ENCODE peak calls at places on chromosomes 7 and 10, in seven cellular contexts. G, J, H, Y, W, F and S are unnamed samples.

GRCh38 chr10:21368728-21369425 is 156.6 kb downstream of the SKIDA1 start:
- DNase-seq in G (peak), J (no peak), F (peak), H (peak), W (no peak), Y (no peak), S (no peak)

GRCh38 chr10:103238506-103239252 is 7.0 kb upstream of the RPEL1 start:
- DNase-seq in F (peak), W (peak), Y (no peak), J (no peak), G (peak), H (no peak), S (peak)

GRCh38 chr10:33129181-33129928 is 171.3 kb upstream of the ITGB1 start:
- DNase-seq in J (peak), F (peak), Y (peak), W (peak), G (no peak), H (peak), S (no peak)

GRCh38 chr7:124171068-124171467 is 138.2 kb upstream of the TMEM229A start:
- DNase-seq in H (no peak), G (no peak), Y (peak), W (no peak), F (peak), J (no peak), S (no peak)

GRCh38 chr10:7426349-7426748 is 15.5 kb upstream of the SFMBT2 start:
- DNase-seq in F (no peak), J (no peak), H (no peak), Y (no peak), G (no peak), W (no peak), S (no peak)

GRCh38 chr10:79399242-79399831 is 46.1 kb downstream of the ZCCHC24 start:
- DNase-seq in W (peak), J (peak), Y (peak), G (peak), H (peak), F (peak), S (peak)

GRCh38 chr7:20895563-20895962 is 108.9 kb upstream of the SP8 start:
- DNase-seq in G (no peak), W (no peak), Y (no peak), F (peak), J (no peak), H (no peak), S (no peak)

GRCh38 chr7:59079-59825 is 133.1 kb upstream of the FAM20C start:
- DNase-seq in Y (no peak), J (no peak), W (no peak), F (no peak), G (no peak), H (no peak), S (no peak)

GRCh38 chr10:97704341-97704740 is 9.2 kb upstream of the MARVELD1 start:
- DNase-seq in W (no peak), Y (no peak), G (no peak), J (no peak), H (no peak), F (no peak), S (no peak)

GRCh38 chr7:29113384-29114102 is 32.8 kb downstream of the CPVL start:
- DNase-seq in F (peak), W (no peak), J (no peak), H (no peak), G (no peak), Y (peak), S (no peak)

GRCh38 chr10:72274730-72275350 is 1.1 kb downstream of the DDIT4 start:
- DNase-seq in G (peak), F (no peak), H (peak), W (no peak), J (no peak), Y (peak), S (peak)

DNA sequence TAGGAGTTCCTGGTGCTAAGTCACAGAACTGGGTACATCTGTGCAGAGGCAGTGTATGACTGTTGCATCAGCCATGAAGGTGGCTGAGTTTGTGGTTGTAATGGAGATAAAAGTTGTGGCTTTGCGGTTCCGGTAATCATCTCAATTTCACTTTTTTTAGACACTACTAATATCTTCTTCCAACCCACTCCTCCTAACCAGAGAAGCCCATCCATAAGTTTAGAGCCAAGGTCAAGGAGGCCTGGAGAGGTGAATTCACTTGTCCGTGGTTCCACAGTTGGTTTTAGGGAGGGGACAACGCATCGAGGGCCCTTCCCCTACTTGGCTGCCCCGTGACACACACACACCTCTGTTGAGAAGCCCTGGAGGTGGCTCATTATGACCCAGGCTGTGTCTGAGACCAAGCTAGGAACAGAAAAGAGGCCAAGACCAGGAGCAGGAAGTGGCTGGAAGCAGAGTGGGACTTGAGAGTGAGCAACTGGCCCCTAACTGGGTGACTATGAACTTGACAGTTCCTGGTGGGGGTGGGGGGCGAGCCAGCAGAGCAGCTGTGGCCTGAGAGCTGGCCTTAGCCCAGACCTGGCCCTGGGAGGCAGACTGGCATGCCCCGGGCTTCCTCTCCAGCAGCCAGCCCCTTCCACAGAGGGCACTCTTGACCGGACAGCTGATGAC is 66.8 kb upstream of the COL13A1 start:
- DNase-seq in Y (no peak), G (no peak), F (no peak), H (peak), J (no peak), W (no peak), S (no peak)
- H3K4me3 ChIP-seq in Y (no peak), G (no peak), F (no peak), H (no peak), J (no peak), W (no peak), S (no peak)

DNA sequence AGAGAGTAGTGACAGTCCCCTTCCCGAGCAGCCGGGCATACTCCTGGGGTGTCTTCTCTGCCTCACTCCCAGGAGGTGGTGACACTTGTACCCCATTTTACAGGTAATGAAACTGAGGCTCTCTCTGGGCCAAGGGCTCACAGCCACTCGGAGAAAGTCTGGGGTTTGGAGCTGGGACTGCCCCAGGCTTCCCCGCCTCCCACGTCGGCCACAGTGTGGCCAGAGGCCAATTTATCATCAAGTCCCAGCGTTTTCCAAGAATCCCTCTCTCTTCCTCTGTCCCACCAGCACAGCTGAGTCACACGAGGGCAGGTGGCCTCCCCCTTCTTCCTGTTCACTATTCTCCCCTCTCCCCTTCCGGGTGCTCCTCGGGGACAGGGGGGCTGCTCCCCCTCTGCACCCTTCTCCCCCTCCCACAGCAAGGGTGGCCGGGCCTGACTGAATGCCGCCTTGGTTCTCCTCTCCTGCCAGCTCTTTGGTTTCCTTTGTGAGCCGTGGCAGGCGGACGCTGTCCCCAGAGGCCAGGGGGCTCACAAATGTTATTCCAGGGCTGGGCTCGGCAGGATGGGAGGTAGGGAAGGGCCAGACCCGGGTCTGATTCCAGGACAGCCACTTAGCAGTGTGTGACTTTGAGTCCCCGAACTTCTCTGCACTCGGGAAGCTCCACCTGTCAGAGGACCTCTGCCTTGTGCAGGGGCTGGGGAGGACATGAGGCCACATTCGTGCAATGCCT is 17.7 kb downstream of the CLIP2 start:
- DNase-seq in H (peak), J (no peak), G (peak), W (no peak), F (peak), Y (peak), S (no peak)
- H3K4me3 ChIP-seq in H (peak), J (no peak), G (no peak), W (peak), F (no peak), Y (no peak), S (no peak)

DNA sequence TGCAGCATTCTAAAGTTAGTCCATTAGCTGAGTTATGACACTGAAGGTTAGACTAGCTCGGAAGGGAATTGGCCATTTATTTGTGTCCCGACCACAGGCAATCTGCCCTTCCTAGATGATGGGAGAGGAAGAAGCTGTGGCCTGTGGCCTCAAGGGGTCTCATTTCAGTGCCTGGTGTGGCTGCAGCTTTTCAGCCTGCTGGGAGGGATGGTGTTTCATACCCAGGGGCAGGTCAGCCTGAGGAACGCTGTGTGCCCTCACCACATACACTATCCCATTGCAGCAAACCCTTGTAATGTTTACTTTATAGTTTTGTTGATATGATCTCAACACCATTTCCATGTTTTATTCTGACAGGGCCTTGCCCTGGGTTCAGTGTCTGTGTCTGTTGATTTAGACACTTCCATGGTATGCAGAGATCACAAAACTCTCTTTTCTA is 173.1 kb downstream of the SLC16A9 start:
- DNase-seq in G (peak), Y (no peak), H (no peak), F (no peak), J (peak), W (no peak), S (peak)
- H3K4me3 ChIP-seq in G (no peak), Y (no peak), H (no peak), F (no peak), J (no peak), W (no peak), S (no peak)

DNA sequence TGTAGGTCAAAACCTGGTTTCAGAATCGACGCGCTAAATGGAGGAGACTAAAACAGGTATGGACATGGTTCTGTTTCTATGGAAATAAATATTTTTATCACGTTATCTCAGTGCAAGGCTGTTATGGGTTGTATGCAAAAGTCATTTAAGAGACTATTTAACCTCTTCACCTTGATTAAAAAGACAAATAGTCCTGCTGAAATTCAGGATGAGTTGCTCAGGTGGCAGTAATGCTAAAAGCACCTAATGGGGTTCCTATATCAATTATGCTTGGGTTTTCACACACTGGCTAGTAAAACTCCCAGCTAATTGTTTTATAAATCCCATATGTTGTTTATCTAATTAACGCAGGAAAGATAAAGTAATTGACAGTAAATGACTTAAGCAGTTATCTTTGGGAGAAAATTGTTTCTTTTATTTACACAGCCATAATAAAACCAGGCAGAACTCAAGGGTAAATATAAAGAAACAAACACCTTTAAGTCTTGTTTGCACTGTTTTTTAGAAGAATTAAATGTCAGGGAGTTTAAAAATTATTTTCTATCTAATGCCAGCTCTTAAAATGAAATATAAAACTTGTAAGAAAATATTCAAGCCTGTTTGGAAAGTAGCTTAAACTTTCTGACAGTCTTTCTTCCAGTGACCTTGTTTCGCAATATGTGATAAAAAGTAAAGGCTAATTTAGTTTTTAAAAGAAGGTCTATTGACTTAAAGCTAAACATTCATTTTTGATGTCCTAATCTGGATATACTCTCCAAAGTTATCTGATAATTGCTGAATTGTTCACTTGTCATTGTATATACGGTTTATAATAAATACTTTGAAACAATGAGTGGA is 3.2 kb downstream of the HHEX start:
- DNase-seq in W (no peak), J (no peak), G (no peak), Y (no peak), H (no peak), F (no peak), S (no peak)
- H3K4me3 ChIP-seq in W (peak), J (no peak), G (no peak), Y (peak), H (peak), F (no peak), S (peak)